ENCODE peak calls at places on chromosomes 12 and 14, in six cellular contexts. One of them, this sample, is unnamed.

GRCh38 chr12:55727643-55728184 is 1.1 kb downstream of the CD63 start:
- DNase-seq in astrocyte of the spinal cord: no peak
- DNase-seq in lung: peak; percentile 81
- DNase-seq in brain microvascular endothelial cell: no peak
- DNase-seq in tibial artery: peak; percentile 87
- DNase-seq in A549: peak; percentile 41
- DNase-seq in this sample: no peak

GRCh38 chr12:117155278-117156060 is 34.8 kb downstream of the FBXO21 start:
- DNase-seq in astrocyte of the spinal cord: peak; percentile 37
- DNase-seq in lung: peak; percentile 77
- DNase-seq in brain microvascular endothelial cell: no peak
- DNase-seq in tibial artery: no peak
- DNase-seq in A549: peak; percentile 95
- DNase-seq in this sample: peak; percentile 82

GRCh38 chr14:55976619-55977018 is 141.6 kb upstream of the PELI2 start:
- DNase-seq in astrocyte of the spinal cord: no peak
- DNase-seq in lung: no peak
- DNase-seq in brain microvascular endothelial cell: no peak
- DNase-seq in tibial artery: no peak
- DNase-seq in A549: no peak
- DNase-seq in this sample: no peak

GRCh38 chr14:103097244-103097993 is 2.9 kb downstream of the EXOC3L4 start:
- DNase-seq in astrocyte of the spinal cord: no peak
- DNase-seq in lung: no peak
- DNase-seq in brain microvascular endothelial cell: no peak
- DNase-seq in tibial artery: no peak
- DNase-seq in A549: no peak
- DNase-seq in this sample: no peak

GRCh38 chr12:107570721-107571120 is 114.9 kb upstream of the PWP1 start:
- DNase-seq in astrocyte of the spinal cord: peak; percentile 63
- DNase-seq in lung: no peak
- DNase-seq in brain microvascular endothelial cell: peak; percentile 63
- DNase-seq in tibial artery: no peak
- DNase-seq in A549: no peak
- DNase-seq in this sample: no peak

GRCh38 chr12:81644503-81644902 is 114.6 kb downstream of the PPFIA2 start:
- DNase-seq in astrocyte of the spinal cord: peak; percentile 71
- DNase-seq in lung: no peak
- DNase-seq in brain microvascular endothelial cell: no peak
- DNase-seq in tibial artery: no peak
- DNase-seq in A549: peak; percentile 42
- DNase-seq in this sample: peak; percentile 39

GRCh38 chr14:72553656-72554055 is 340.2 kb downstream of the DPF3 start:
- DNase-seq in astrocyte of the spinal cord: no peak
- DNase-seq in lung: no peak
- DNase-seq in brain microvascular endothelial cell: no peak
- DNase-seq in tibial artery: no peak
- DNase-seq in A549: no peak
- DNase-seq in this sample: no peak

GRCh38 chr14:38204717-38205115 is 3.0 kb upstream of the SSTR1 start:
- DNase-seq in astrocyte of the spinal cord: no peak
- DNase-seq in lung: no peak
- DNase-seq in brain microvascular endothelial cell: no peak
- DNase-seq in tibial artery: no peak
- DNase-seq in A549: no peak
- DNase-seq in this sample: no peak

GRCh38 chr12:124463341-124463861 is 104.0 kb downstream of the NCOR2 start:
- DNase-seq in astrocyte of the spinal cord: no peak
- DNase-seq in lung: no peak
- DNase-seq in brain microvascular endothelial cell: no peak
- DNase-seq in tibial artery: no peak
- DNase-seq in A549: no peak
- DNase-seq in this sample: no peak

GRCh38 chr12:2229661-2230539 is 177.1 kb downstream of the CACNA1C start:
- DNase-seq in astrocyte of the spinal cord: no peak
- DNase-seq in lung: no peak
- DNase-seq in brain microvascular endothelial cell: no peak
- DNase-seq in tibial artery: no peak
- DNase-seq in A549: no peak
- DNase-seq in this sample: no peak

GRCh38 chr12:23921099-23921846 is 28.2 kb downstream of the SOX5 start:
- DNase-seq in astrocyte of the spinal cord: peak; percentile 30
- DNase-seq in lung: no peak
- DNase-seq in brain microvascular endothelial cell: no peak
- DNase-seq in tibial artery: no peak
- DNase-seq in A549: no peak
- DNase-seq in this sample: no peak

GRCh38 chr12:86196465-86196864 is 59.7 kb downstream of the MGAT4C start:
- DNase-seq in astrocyte of the spinal cord: no peak
- DNase-seq in lung: no peak
- DNase-seq in brain microvascular endothelial cell: no peak
- DNase-seq in tibial artery: no peak
- DNase-seq in A549: no peak
- DNase-seq in this sample: no peak

GRCh38 chr12:48445538-48445937 is 26.8 kb upstream of the ANP32D start:
- DNase-seq in astrocyte of the spinal cord: no peak
- DNase-seq in lung: no peak
- DNase-seq in brain microvascular endothelial cell: no peak
- DNase-seq in tibial artery: no peak
- DNase-seq in A549: no peak
- DNase-seq in this sample: no peak

GRCh38 chr12:32854716-32855115 is 41.9 kb downstream of the PKP2 start:
- DNase-seq in astrocyte of the spinal cord: no peak
- DNase-seq in lung: no peak
- DNase-seq in brain microvascular endothelial cell: no peak
- DNase-seq in tibial artery: no peak
- DNase-seq in A549: no peak
- DNase-seq in this sample: no peak

GRCh38 chr14:41663478-41663845 is 56.8 kb downstream of the LRFN5 start:
- DNase-seq in astrocyte of the spinal cord: peak; percentile 19
- DNase-seq in lung: no peak
- DNase-seq in brain microvascular endothelial cell: no peak
- DNase-seq in tibial artery: no peak
- DNase-seq in A549: no peak
- DNase-seq in this sample: no peak

GRCh38 chr14:71659165-71659564 is 273.1 kb upstream of the RGS6 start:
- DNase-seq in astrocyte of the spinal cord: peak; percentile 33
- DNase-seq in lung: no peak
- DNase-seq in brain microvascular endothelial cell: peak; percentile 33
- DNase-seq in tibial artery: no peak
- DNase-seq in A549: no peak
- DNase-seq in this sample: no peak

GRCh38 chr12:76201316-76201715 is 116.8 kb upstream of the NAP1L1 start:
- DNase-seq in astrocyte of the spinal cord: no peak
- DNase-seq in lung: no peak
- DNase-seq in brain microvascular endothelial cell: no peak
- DNase-seq in tibial artery: no peak
- DNase-seq in A549: no peak
- DNase-seq in this sample: no peak

GRCh38 chr14:23632461-23633159 is 3.6 kb upstream of the DHRS2 start:
- DNase-seq in astrocyte of the spinal cord: no peak
- DNase-seq in lung: no peak
- DNase-seq in brain microvascular endothelial cell: no peak
- DNase-seq in tibial artery: no peak
- DNase-seq in A549: no peak
- DNase-seq in this sample: no peak

GRCh38 chr12:21773263-21773741 is 1.2 kb downstream of the KCNJ8 start:
- DNase-seq in astrocyte of the spinal cord: no peak
- DNase-seq in lung: peak; percentile 46
- DNase-seq in brain microvascular endothelial cell: peak; percentile 27
- DNase-seq in tibial artery: peak; percentile 80
- DNase-seq in A549: peak; percentile 56
- DNase-seq in this sample: no peak

GRCh38 chr12:109621271-109621671 is 47.7 kb downstream of the MVK start:
- DNase-seq in astrocyte of the spinal cord: no peak
- DNase-seq in lung: no peak
- DNase-seq in brain microvascular endothelial cell: no peak
- DNase-seq in tibial artery: no peak
- DNase-seq in A549: no peak
- DNase-seq in this sample: no peak

GRCh38 chr12:132640936-132641335 is 22.4 kb downstream of the P2RX2 start:
- DNase-seq in astrocyte of the spinal cord: no peak
- DNase-seq in lung: no peak
- DNase-seq in brain microvascular endothelial cell: no peak
- DNase-seq in tibial artery: peak; percentile 38
- DNase-seq in A549: no peak
- DNase-seq in this sample: no peak

GRCh38 chr12:68792952-68793351 is 15.0 kb upstream of the MDM2 start:
- DNase-seq in astrocyte of the spinal cord: peak; percentile 22
- DNase-seq in lung: no peak
- DNase-seq in brain microvascular endothelial cell: peak; percentile 51
- DNase-seq in tibial artery: no peak
- DNase-seq in A549: peak; percentile 70
- DNase-seq in this sample: peak; percentile 78

GRCh38 chr12:56593909-56594621 is 36.1 kb downstream of the BAZ2A start:
- DNase-seq in astrocyte of the spinal cord: peak; percentile 73
- DNase-seq in lung: peak; percentile 72
- DNase-seq in brain microvascular endothelial cell: peak; percentile 85
- DNase-seq in tibial artery: peak; percentile 77
- DNase-seq in A549: peak; percentile 75
- DNase-seq in this sample: peak; percentile 72

DNA sequence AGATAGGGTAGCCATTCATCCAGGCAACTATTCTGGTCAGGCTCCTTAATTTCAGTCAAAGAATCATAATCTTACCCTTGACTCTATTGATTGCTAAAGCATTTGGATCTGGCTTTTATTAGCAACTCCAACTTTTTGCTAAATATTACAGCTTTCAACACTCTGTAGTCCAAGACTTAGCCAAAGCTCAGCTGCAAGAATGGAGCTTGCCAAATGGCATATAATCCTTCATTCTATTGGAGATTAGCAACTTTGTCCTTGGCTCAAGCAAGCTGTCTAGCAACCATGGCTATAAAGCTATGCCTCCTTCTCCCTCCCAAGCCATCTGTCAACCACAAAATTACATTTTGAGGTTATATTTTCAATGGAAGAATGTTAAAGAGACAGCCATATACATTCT is 23.1 kb upstream of the NID2 start:
- DNase-seq in astrocyte of the spinal cord: no peak
- DNase-seq in lung: no peak
- DNase-seq in brain microvascular endothelial cell: no peak
- DNase-seq in tibial artery: no peak
- DNase-seq in A549: no peak
- DNase-seq in this sample: no peak
- TF ChIP-seq CTCF in astrocyte of the spinal cord: no peak
- TF ChIP-seq CTCF in lung: no peak
- TF ChIP-seq CTCF in brain microvascular endothelial cell: no peak
- TF ChIP-seq CTCF in tibial artery: no peak
- TF ChIP-seq CTCF in A549: no peak
- TF ChIP-seq CTCF in this sample: no peak

GRCh38 chr14:93112891-93113677 is 2.6 kb downstream of the ITPK1 start:
- DNase-seq in astrocyte of the spinal cord: peak; percentile 83
- DNase-seq in lung: peak; percentile 83
- DNase-seq in brain microvascular endothelial cell: peak; percentile 82
- DNase-seq in tibial artery: peak; percentile 89
- DNase-seq in A549: peak; percentile 83
- DNase-seq in this sample: peak; percentile 77
- TF ChIP-seq CTCF in astrocyte of the spinal cord: peak; percentile 79
- TF ChIP-seq CTCF in lung: peak; percentile 65
- TF ChIP-seq CTCF in brain microvascular endothelial cell: peak; percentile 85
- TF ChIP-seq CTCF in tibial artery: peak; percentile 79
- TF ChIP-seq CTCF in A549: peak; percentile 82
- TF ChIP-seq CTCF in this sample: peak; percentile 74

DNA sequence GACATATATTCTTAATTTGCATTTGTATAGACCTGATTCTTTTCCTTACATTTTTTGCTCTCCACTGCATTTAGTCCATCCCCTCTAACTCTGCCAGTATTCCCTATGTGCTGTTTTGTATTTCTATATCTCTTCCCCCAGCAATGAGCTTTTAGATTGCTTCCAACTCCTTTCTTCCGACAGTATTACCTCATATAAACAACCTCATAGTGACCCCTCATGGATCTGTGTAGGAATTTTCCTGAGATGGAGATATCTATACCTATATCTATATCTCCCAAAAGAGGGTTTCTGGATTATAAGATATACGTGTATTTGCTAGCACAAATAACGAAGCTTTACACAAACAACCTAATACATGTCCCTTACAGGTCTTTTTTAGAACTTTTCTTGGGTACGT is 161.9 kb downstream of the CRADD start:
- DNase-seq in astrocyte of the spinal cord: no peak
- DNase-seq in lung: no peak
- DNase-seq in brain microvascular endothelial cell: no peak
- DNase-seq in tibial artery: no peak
- DNase-seq in A549: no peak
- DNase-seq in this sample: no peak
- TF ChIP-seq CTCF in astrocyte of the spinal cord: no peak
- TF ChIP-seq CTCF in lung: no peak
- TF ChIP-seq CTCF in brain microvascular endothelial cell: no peak
- TF ChIP-seq CTCF in tibial artery: no peak
- TF ChIP-seq CTCF in A549: no peak
- TF ChIP-seq CTCF in this sample: no peak

GRCh38 chr14:99724196-99724891 is 40.2 kb downstream of the CYP46A1 start:
- DNase-seq in astrocyte of the spinal cord: no peak
- DNase-seq in lung: no peak
- DNase-seq in brain microvascular endothelial cell: no peak
- DNase-seq in tibial artery: no peak
- DNase-seq in A549: no peak
- DNase-seq in this sample: no peak

GRCh38 chr14:99724939-99725773 is 41.1 kb downstream of the CYP46A1 start:
- DNase-seq in astrocyte of the spinal cord: no peak
- DNase-seq in lung: no peak
- DNase-seq in brain microvascular endothelial cell: no peak
- DNase-seq in tibial artery: peak; percentile 61
- DNase-seq in A549: no peak
- DNase-seq in this sample: no peak

GRCh38 chr14:99726538-99727095 is 42.5 kb downstream of the CYP46A1 start:
- DNase-seq in astrocyte of the spinal cord: no peak
- DNase-seq in lung: no peak
- DNase-seq in brain microvascular endothelial cell: no peak
- DNase-seq in tibial artery: peak; percentile 49
- DNase-seq in A549: no peak
- DNase-seq in this sample: no peak

GRCh38 chr14:99727096-99727870 is 43.2 kb downstream of the CYP46A1 start:
- DNase-seq in astrocyte of the spinal cord: no peak
- DNase-seq in lung: no peak
- DNase-seq in brain microvascular endothelial cell: no peak
- DNase-seq in tibial artery: peak; percentile 61
- DNase-seq in A549: no peak
- DNase-seq in this sample: peak; percentile 12

DNA sequence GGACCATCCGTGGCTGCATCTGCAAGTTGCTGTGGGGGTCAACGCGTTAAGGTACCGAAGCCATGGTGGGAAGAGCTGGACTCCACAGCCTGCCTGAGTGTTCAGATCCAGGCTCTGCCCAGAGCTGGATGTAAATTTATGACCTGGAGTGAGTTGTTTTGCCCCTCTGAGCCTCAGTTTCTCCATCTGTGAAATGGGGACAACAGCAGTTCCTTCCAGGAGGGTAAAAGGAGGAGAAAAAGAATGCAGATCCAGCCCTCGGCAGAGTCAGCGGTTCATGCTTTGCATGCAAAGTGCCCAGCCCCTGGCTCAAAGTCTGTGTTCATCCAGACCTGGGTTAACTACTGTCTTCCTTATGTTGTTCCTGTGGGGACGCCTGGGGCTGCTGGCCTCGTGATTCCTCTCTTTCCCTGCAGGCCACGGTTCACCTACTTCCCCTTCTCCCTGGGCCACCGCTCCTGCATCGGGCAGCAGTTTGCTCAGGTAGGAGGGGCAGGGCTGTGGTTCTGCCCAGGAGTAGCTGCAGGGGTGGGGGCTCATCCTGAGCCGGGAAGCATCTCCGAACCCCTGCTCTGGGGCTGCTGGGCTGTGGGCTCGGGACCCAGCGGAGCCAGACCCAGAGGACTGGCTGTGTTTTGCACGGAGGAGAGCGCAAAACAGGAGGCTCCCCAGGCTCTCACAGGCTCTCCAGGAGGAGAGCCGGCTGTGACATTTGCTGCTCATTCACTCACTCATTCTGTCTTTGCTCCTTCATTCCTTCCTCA is 41.9 kb downstream of the CYP46A1 start:
- DNase-seq in astrocyte of the spinal cord: no peak
- DNase-seq in lung: no peak
- DNase-seq in brain microvascular endothelial cell: no peak
- DNase-seq in tibial artery: no peak
- DNase-seq in A549: no peak
- DNase-seq in this sample: no peak
- TF ChIP-seq CTCF in astrocyte of the spinal cord: no peak
- TF ChIP-seq CTCF in lung: no peak
- TF ChIP-seq CTCF in brain microvascular endothelial cell: no peak
- TF ChIP-seq CTCF in tibial artery: no peak
- TF ChIP-seq CTCF in A549: no peak
- TF ChIP-seq CTCF in this sample: no peak

This sample was measured in GM13977.